ENCODE peak calls at places on chromosomes 11 and 22, in four cellular contexts. A is stimulated activated naive CD8-positive, alpha-beta T cell treated with anti-CD3 and anti-CD28 coated beads, Interleukin-15, Interleukin-2, amounts not matched to agents 100 U/mL and 50 U/mL, for 24 hours; G is activated naive CD8-positive, alpha-beta T cell treated with anti-CD3 and anti-CD28 coated beads, Interleukin-2, amount 50 U/mL, for 24 hours; R is Right ventricle myocardium inferior. C is an unnamed sample.

GRCh38 chr11:723120-723883 is 17.3 kb downstream of the EPS8L2 start:
- ATAC-seq in A (peak; percentile 16), G (no peak), R (no peak), C (no peak)

GRCh38 chr22:29382575-29383328 is 5.6 kb downstream of the AP1B1 start:
- ATAC-seq in A (no peak), G (no peak), R (no peak), C (no peak)

GRCh38 chr22:45105281-45105700 is 58.4 kb upstream of the NUP50 start:
- ATAC-seq in A (no peak), G (no peak), R (no peak), C (no peak)

GRCh38 chr22:40334060-40334459 is 12.2 kb upstream of the ADSL start:
- ATAC-seq in A (no peak), G (no peak), R (no peak), C (no peak)

GRCh38 chr11:44315947-44316387 is 6.0 kb upstream of the ALX4 start:
- ATAC-seq in A (no peak), G (no peak), R (peak; percentile 46), C (no peak)

GRCh38 chr11:94183251-94183885 is 54.7 kb downstream of the PANX1 start:
- ATAC-seq in A (no peak), G (no peak), R (no peak), C (no peak)

GRCh38 chr22:24728790-24729637 is 45.5 kb downstream of the PIWIL3 start:
- ATAC-seq in A (peak; percentile 36), G (no peak), R (peak; percentile 98), C (no peak)

GRCh38 chr11:32792111-32792947 is 2.1 kb downstream of the CCDC73 start:
- ATAC-seq in A (no peak), G (no peak), R (no peak), C (no peak)

GRCh38 chr11:122405788-122406341 is 249.7 kb upstream of the UBASH3B start:
- ATAC-seq in A (no peak), G (no peak), R (no peak), C (no peak)

GRCh38 chr22:25410849-25411248 is 153.6 kb upstream of the GRK3 start:
- ATAC-seq in A (no peak), G (no peak), R (no peak), C (no peak)

GRCh38 chr22:25395915-25396314 is 168.6 kb upstream of the GRK3 start:
- ATAC-seq in A (peak; percentile 44), G (peak; percentile 38), R (no peak), C (no peak)

GRCh38 chr22:20982563-20982882 is 426 bp downstream of the LZTR1 start:
- ATAC-seq in A (no peak), G (peak; percentile 3), R (no peak), C (peak; percentile 24)

GRCh38 chr22:38442967-38443674 is 11.9 kb downstream of the KCNJ4 start:
- ATAC-seq in A (no peak), G (no peak), R (peak; percentile 78), C (no peak)

GRCh38 chr11:10307022-10307410 is 2.1 kb downstream of the ADM start:
- ATAC-seq in A (no peak), G (no peak), R (no peak), C (no peak)

GRCh38 chr11:80388133-80388532 is 947.3 kb upstream of the TENM4 start:
- ATAC-seq in A (no peak), G (no peak), R (no peak), C (no peak)

GRCh38 chr11:11814614-11815452 is 26.9 kb upstream of the USP47 start:
- ATAC-seq in A (no peak), G (no peak), R (no peak), C (no peak)

GRCh38 chr11:98495601-98496000 is 525.1 kb upstream of the CNTN5 start:
- ATAC-seq in A (no peak), G (no peak), R (no peak), C (no peak)

GRCh38 chr11:129223260-129223659 is 31.1 kb upstream of the ARHGAP32 start:
- ATAC-seq in A (no peak), G (no peak), R (peak; percentile 54), C (no peak)

GRCh38 chr11:8658210-8658968 is 24.1 kb downstream of the TRIM66 start:
- ATAC-seq in A (no peak), G (no peak), R (peak; percentile 75), C (no peak)

GRCh38 chr11:57778318-57779037 is 16.9 kb downstream of the CTNND1 start:
- ATAC-seq in A (no peak), G (no peak), R (peak; percentile 92), C (no peak)

GRCh38 chr22:19022755-19023154 is 86.7 kb upstream of the PRODH start:
- ATAC-seq in A (no peak), G (no peak), R (no peak), C (no peak)

GRCh38 chr11:121231576-121232278 is 60.8 kb upstream of the SC5D start:
- ATAC-seq in A (no peak), G (no peak), R (peak; percentile 77), C (no peak)

GRCh38 chr11:12687740-12688139 is 13.5 kb downstream of the TEAD1 start:
- ATAC-seq in A (no peak), G (no peak), R (no peak), C (no peak)

GRCh38 chr11:67013511-67014045 is 9.4 kb upstream of the SYT12 start:
- ATAC-seq in A (no peak), G (no peak), R (no peak), C (no peak)

GRCh38 chr11:108959874-108960273 is 295.0 kb downstream of the DDX10 start:
- ATAC-seq in A (no peak), G (peak; percentile 40), R (no peak), C (no peak)

GRCh38 chr11:9704037-9704436 is 40.2 kb downstream of the SWAP70 start:
- ATAC-seq in A (no peak), G (no peak), R (no peak), C (no peak)

C was measured in stimulated activated memory B cell treated with anti-CD40 and anti-IgM and Interleukin-4, amounts not matched to agents 10 μg/mL and 1 μg/mL and 100 μg/mL, for 72 hours.